ENCODE peak calls at places on chromosomes 3 and 15, in ten cellular contexts. D, V, A, G, Y, S, X, R, H and E are unnamed samples. For H3K36me3, the result is how much of the 10 kb centered on the place peaks cover.

GRCh38 chr3:77687545-77687944 is 647.6 kb downstream of the ROBO2 start:
- DNase-seq in D (no peak), V (no peak), A (no peak), G (no peak), Y (no peak), S (no peak), X (no peak), R (no peak), H (no peak), E (no peak)

GRCh38 chr3:12829886-12830784 is 11.2 kb downstream of the RPL32 start:
- DNase-seq in D (no peak), V (no peak), A (peak), G (no peak), Y (no peak), S (no peak), X (no peak), R (peak), H (no peak), E (no peak)

GRCh38 chr3:9026320-9027040 is 63.2 kb upstream of the RAD18 start:
- DNase-seq in D (peak), V (no peak), A (no peak), G (no peak), Y (no peak), S (no peak), X (no peak), R (no peak), H (no peak), E (no peak)

GRCh38 chr3:155211266-155211665 is 82.2 kb downstream of the STRIT1 start:
- DNase-seq in D (no peak), V (no peak), A (no peak), G (no peak), Y (no peak), S (no peak), X (no peak), R (no peak), H (no peak), E (no peak)

GRCh38 chr15:41944313-41944940 is 27.9 kb downstream of the EHD4 start:
- DNase-seq in D (no peak), V (peak), A (no peak), G (no peak), Y (peak), S (no peak), X (peak), R (peak), H (no peak), E (peak)

GRCh38 chr15:88574646-88575045 is 28.2 kb upstream of the DET1 start:
- DNase-seq in D (no peak), V (no peak), A (no peak), G (no peak), Y (no peak), S (no peak), X (no peak), R (no peak), H (no peak), E (no peak)

GRCh38 chr15:59791646-59792208 is 102.6 kb upstream of the BNIP2 start:
- DNase-seq in D (no peak), V (no peak), A (no peak), G (no peak), Y (no peak), S (no peak), X (no peak), R (no peak), H (no peak), E (no peak)

GRCh38 chr15:69523010-69524001 is 70.7 kb downstream of the RPLP1 start:
- DNase-seq in D (peak), V (peak), A (peak), G (peak), Y (peak), S (peak), X (peak), R (peak), H (peak), E (no peak)

GRCh38 chr3:137988152-137988551 is 21.8 kb upstream of the CLDN18 start:
- DNase-seq in D (no peak), V (peak), A (no peak), G (no peak), Y (peak), S (no peak), X (no peak), R (no peak), H (no peak), E (no peak)

GRCh38 chr3:16130066-16130465 is 44.4 kb upstream of the GALNT15 start:
- DNase-seq in D (no peak), V (no peak), A (no peak), G (no peak), Y (peak), S (no peak), X (peak), R (no peak), H (no peak), E (peak)

GRCh38 chr15:79102595-79102994 is 12.0 kb upstream of the RASGRF1 start:
- DNase-seq in D (peak), V (no peak), A (no peak), G (no peak), Y (no peak), S (no peak), X (peak), R (no peak), H (no peak), E (no peak)

GRCh38 chr3:149969945-149970715 is 565 bp downstream of the PFN2 start:
- DNase-seq in D (peak), V (peak), A (peak), G (peak), Y (peak), S (peak), X (peak), R (peak), H (peak), E (no peak)

GRCh38 chr3:149977391-149977790 is 6.7 kb upstream of the PFN2 start:
- DNase-seq in D (no peak), V (no peak), A (no peak), G (no peak), Y (no peak), S (no peak), X (no peak), R (no peak), H (no peak), E (no peak)

GRCh38 chr3:149971403-149972075 is 844 bp upstream of the PFN2 start:
- DNase-seq in D (peak), V (peak), A (peak), G (peak), Y (peak), S (peak), X (peak), R (peak), H (peak), E (no peak)

GRCh38 chr3:149970716-149971402 is at the start of gene PFN2:
- DNase-seq in D (peak), V (peak), A (peak), G (peak), Y (peak), S (peak), X (peak), R (peak), H (peak), E (no peak)

GRCh38 chr3:149975919-149976318 is 5.2 kb upstream of the PFN2 start:
- DNase-seq in D (no peak), V (no peak), A (no peak), G (no peak), Y (no peak), S (no peak), X (no peak), R (no peak), H (no peak), E (no peak)
- TF ChIP-seq CTCF in D (peak), V (no peak), A (no peak), G (no peak), Y (peak), S (no peak), X (no peak), R (no peak), H (no peak), E (no peak)

DNA sequence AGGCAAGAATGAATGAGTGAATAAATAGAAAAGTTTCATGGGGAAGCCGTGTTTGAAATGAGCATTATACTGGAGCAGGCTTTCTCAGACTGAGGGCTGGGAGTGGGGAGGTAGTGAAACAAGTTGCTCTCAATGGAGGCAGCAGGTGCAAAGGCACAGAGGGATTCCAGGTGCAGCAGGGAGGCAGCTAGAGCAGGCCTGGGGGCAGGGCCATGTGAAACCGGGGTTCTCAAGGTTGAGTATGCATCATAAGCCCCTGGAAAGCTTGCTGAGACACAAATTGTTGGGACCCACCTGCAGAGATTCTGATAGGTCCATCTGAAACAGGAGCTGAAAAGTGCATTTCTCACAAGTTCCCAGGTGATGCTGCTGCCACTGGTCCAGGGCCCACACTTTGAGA is 45.3 kb downstream of the BFSP2 start:
- DNase-seq in D (no peak), V (no peak), A (no peak), G (no peak), Y (no peak), S (no peak), X (no peak), R (no peak), H (peak), E (no peak)
- H3K36me3 ChIP-seq in D (under half), V (under half), A (under half), G (under half), Y (under half), S (under half), X (under half), R (under half), H (under half), E (under half)

GRCh38 chr3:45830121-45830520 is 11.8 kb downstream of the LZTFL1 start:
- DNase-seq in D (no peak), V (no peak), A (no peak), G (no peak), Y (no peak), S (no peak), X (no peak), R (no peak), H (no peak), E (no peak)

GRCh38 chr3:45838466-45838865 is 3.5 kb downstream of the LZTFL1 start:
- DNase-seq in D (no peak), V (no peak), A (no peak), G (no peak), Y (no peak), S (no peak), X (no peak), R (no peak), H (no peak), E (no peak)

GRCh38 chr3:45826908-45827307 is 15.0 kb downstream of the LZTFL1 start:
- DNase-seq in D (no peak), V (no peak), A (no peak), G (no peak), Y (no peak), S (no peak), X (no peak), R (no peak), H (no peak), E (no peak)

GRCh38 chr3:45832691-45833090 is 9.2 kb downstream of the LZTFL1 start:
- DNase-seq in D (no peak), V (peak), A (peak), G (no peak), Y (no peak), S (no peak), X (no peak), R (peak), H (no peak), E (no peak)
- TF ChIP-seq CTCF in D (no peak), V (peak), A (peak), G (peak), Y (peak), S (no peak), X (no peak), R (peak), H (no peak), E (peak)

GRCh38 chr15:68175527-68175926 is 29.6 kb downstream of the CALML4 start:
- DNase-seq in D (no peak), V (no peak), A (no peak), G (no peak), Y (no peak), S (no peak), X (no peak), R (no peak), H (no peak), E (no peak)

GRCh38 chr15:68177747-68178146 is 27.4 kb downstream of the CALML4 start:
- DNase-seq in D (no peak), V (no peak), A (no peak), G (no peak), Y (no peak), S (no peak), X (no peak), R (no peak), H (no peak), E (no peak)

GRCh38 chr15:68173119-68173518 is 32.0 kb downstream of the CALML4 start:
- DNase-seq in D (no peak), V (no peak), A (no peak), G (no peak), Y (no peak), S (no peak), X (no peak), R (no peak), H (no peak), E (no peak)

GRCh38 chr15:68176601-68177000 is 28.5 kb downstream of the CALML4 start:
- DNase-seq in D (no peak), V (no peak), A (no peak), G (no peak), Y (no peak), S (no peak), X (no peak), R (no peak), H (no peak), E (no peak)
- H3K36me3 ChIP-seq in D (under half), V (under half), A (under half), G (under half), Y (half or more), S (under half), X (under half), R (under half), H (under half), E (under half)

GRCh38 chr3:113339616-113340244 is 101.6 kb downstream of the CFAP44 start:
- DNase-seq in D (peak), V (no peak), A (no peak), G (peak), Y (no peak), S (no peak), X (no peak), R (no peak), H (no peak), E (no peak)
- TF ChIP-seq CTCF in D (no peak), V (peak), A (no peak), G (no peak), Y (no peak), S (no peak), X (no peak), R (peak), H (no peak), E (no peak)

DNA sequence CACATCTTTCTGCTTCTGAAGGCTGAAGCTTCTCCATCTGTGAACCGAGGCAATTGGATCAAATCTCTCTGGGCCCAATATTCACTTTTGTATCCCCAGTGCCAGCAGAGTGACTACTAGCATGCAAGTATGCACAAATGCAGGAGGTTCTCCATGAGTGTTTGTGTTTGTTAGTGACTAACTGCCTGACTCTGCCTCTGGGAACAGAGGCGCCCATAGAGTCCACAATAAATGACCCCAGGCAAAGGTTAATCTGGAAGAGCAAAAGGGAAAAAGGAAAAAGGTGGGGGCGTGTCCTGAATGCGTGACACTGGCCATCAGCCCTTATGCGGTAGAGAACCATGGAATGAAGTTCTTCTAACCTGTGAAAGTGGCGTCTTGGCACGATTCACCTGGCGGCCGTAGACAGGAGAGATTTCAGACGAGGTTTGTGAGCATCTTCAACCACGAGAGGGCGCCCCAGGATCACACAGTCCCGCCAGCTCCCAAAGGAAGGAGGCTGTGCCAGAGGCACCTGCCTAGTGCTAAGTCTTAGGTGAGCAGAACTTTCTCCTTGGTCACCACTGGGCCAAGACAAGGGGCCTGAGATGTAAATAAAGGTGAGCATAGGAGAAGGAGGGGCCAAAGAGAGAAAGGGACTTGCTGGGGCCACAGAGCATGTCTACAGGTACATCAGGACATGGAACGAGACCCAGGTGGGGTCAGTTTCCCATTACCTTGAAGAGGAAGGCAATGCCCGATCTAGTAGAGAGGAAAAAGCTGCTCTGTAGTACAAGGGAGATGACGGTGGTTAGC is 44.2 kb downstream of the RBPMS2 start:
- DNase-seq in D (peak), V (peak), A (peak), G (peak), Y (peak), S (peak), X (peak), R (peak), H (peak), E (no peak)
- H3K36me3 ChIP-seq in D (under half), V (under half), A (under half), G (under half), Y (under half), S (under half), X (under half), R (under half), H (under half), E (under half)

GRCh38 chr3:62837145-62837787 is 38.0 kb downstream of the CADPS start:
- DNase-seq in D (no peak), V (no peak), A (no peak), G (no peak), Y (no peak), S (no peak), X (no peak), R (no peak), H (no peak), E (no peak)

GRCh38 chr3:62827550-62827949 is 47.7 kb downstream of the CADPS start:
- DNase-seq in D (no peak), V (no peak), A (no peak), G (no peak), Y (no peak), S (no peak), X (no peak), R (no peak), H (no peak), E (no peak)

GRCh38 chr3:62835594-62836236 is 39.5 kb downstream of the CADPS start:
- DNase-seq in D (no peak), V (no peak), A (no peak), G (no peak), Y (no peak), S (no peak), X (no peak), R (no peak), H (no peak), E (no peak)

GRCh38 chr3:62832569-62832968 is 42.6 kb downstream of the CADPS start:
- DNase-seq in D (no peak), V (no peak), A (peak), G (no peak), Y (no peak), S (no peak), X (no peak), R (no peak), H (no peak), E (no peak)

DNA sequence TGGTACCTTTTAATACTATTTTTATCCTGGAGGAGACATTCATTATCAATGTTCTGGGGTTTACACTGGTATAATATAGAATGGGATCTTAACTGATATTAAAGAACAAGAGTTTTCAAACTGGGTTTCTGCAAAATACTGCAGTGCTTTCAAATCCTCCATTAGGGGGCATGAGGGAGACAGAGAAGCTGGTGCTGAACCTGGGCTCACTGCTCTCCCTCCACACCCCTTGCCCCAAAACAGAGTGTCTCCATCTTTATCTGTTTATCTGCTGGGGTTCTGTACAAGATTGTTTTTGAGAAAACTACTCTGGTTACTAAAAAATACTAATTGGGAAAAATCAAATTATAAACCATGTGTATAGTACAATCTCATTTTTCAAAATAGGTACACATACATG is 41.7 kb downstream of the CADPS start:
- DNase-seq in D (no peak), V (no peak), A (no peak), G (no peak), Y (peak), S (no peak), X (no peak), R (no peak), H (no peak), E (no peak)
- TF ChIP-seq CTCF in D (peak), V (peak), A (peak), G (no peak), Y (peak), S (no peak), X (no peak), R (peak), H (no peak), E (peak)

GRCh38 chr3:159781867-159782266 is 206.8 kb upstream of the IL12A start:
- DNase-seq in D (no peak), V (peak), A (no peak), G (no peak), Y (no peak), S (no peak), X (peak), R (no peak), H (peak), E (no peak)
- H3K36me3 ChIP-seq in D (under half), V (under half), A (under half), G (under half), Y (under half), S (under half), X (under half), R (under half), H (under half), E (under half)